ENCODE peak calls at places on chromosomes 3 and 15, in five cellular contexts. One of them, this sample, is unnamed.

GRCh38 chr3:159137966-159138365 is 336.1 kb downstream of the MFSD1 start:
- DNase-seq in neuronal stem cell: no peak
- DNase-seq in kidney: no peak
- DNase-seq in AG04450: no peak
- DNase-seq in epithelial cell of prostate: no peak
- DNase-seq in this sample: no peak

GRCh38 chr15:101437618-101438481 is 51.7 kb downstream of the PCSK6 start:
- DNase-seq in epithelial cell of prostate: no peak
- DNase-seq in neuronal stem cell: no peak
- DNase-seq in AG04450: no peak
- DNase-seq in kidney: no peak
- DNase-seq in this sample: no peak

GRCh38 chr3:20683912-20684311 is 497.9 kb upstream of the SGO1 start:
- DNase-seq in epithelial cell of prostate: no peak
- DNase-seq in neuronal stem cell: no peak
- DNase-seq in AG04450: no peak
- DNase-seq in kidney: no peak
- DNase-seq in this sample: no peak

GRCh38 chr3:41742127-41742526 is 219.8 kb downstream of the ULK4 start:
- DNase-seq in AG04450: no peak
- DNase-seq in neuronal stem cell: no peak
- DNase-seq in epithelial cell of prostate: no peak
- DNase-seq in kidney: no peak
- DNase-seq in this sample: no peak

GRCh38 chr3:152830245-152830644 is 4.7 kb upstream of the P2RY1 start:
- DNase-seq in kidney: no peak
- DNase-seq in neuronal stem cell: no peak
- DNase-seq in AG04450: no peak
- DNase-seq in epithelial cell of prostate: no peak
- DNase-seq in this sample: no peak

GRCh38 chr3:174202561-174202960 is 656.6 kb upstream of the NAALADL2 start:
- DNase-seq in kidney: no peak
- DNase-seq in epithelial cell of prostate: no peak
- DNase-seq in neuronal stem cell: no peak
- DNase-seq in AG04450: no peak
- DNase-seq in this sample: no peak

GRCh38 chr3:196968233-196969000 is at the start of gene PIGZ:
- DNase-seq in AG04450: no peak
- DNase-seq in epithelial cell of prostate: no peak
- DNase-seq in kidney: peak; percentile 68
- DNase-seq in neuronal stem cell: no peak
- DNase-seq in this sample: no peak

GRCh38 chr15:96354731-96355560 is 24.4 kb downstream of the NR2F2 start:
- DNase-seq in epithelial cell of prostate: no peak
- DNase-seq in AG04450: no peak
- DNase-seq in neuronal stem cell: no peak
- DNase-seq in kidney: no peak
- DNase-seq in this sample: no peak

GRCh38 chr3:190119734-190120133 is 963 bp downstream of the P3H2 start:
- DNase-seq in neuronal stem cell: no peak
- DNase-seq in kidney: no peak
- DNase-seq in AG04450: no peak
- DNase-seq in epithelial cell of prostate: no peak
- DNase-seq in this sample: no peak

GRCh38 chr3:21942328-21942727 is 191.3 kb upstream of the ZNF385D start:
- DNase-seq in neuronal stem cell: no peak
- DNase-seq in kidney: no peak
- DNase-seq in AG04450: peak; percentile 26
- DNase-seq in epithelial cell of prostate: no peak
- DNase-seq in this sample: no peak

GRCh38 chr15:73052679-73053397 is 575 bp downstream of the NEO1 start:
- DNase-seq in epithelial cell of prostate: no peak
- DNase-seq in AG04450: no peak
- DNase-seq in kidney: peak; percentile 80
- DNase-seq in neuronal stem cell: peak; percentile 77
- DNase-seq in this sample: peak; percentile 56

GRCh38 chr3:140296796-140297352 is 361.9 kb downstream of the CLSTN2 start:
- DNase-seq in kidney: no peak
- DNase-seq in AG04450: no peak
- DNase-seq in epithelial cell of prostate: no peak
- DNase-seq in neuronal stem cell: no peak
- DNase-seq in this sample: no peak

GRCh38 chr3:184954251-184954650 is 142.3 kb downstream of the VPS8 start:
- DNase-seq in epithelial cell of prostate: no peak
- DNase-seq in AG04450: no peak
- DNase-seq in neuronal stem cell: no peak
- DNase-seq in kidney: no peak
- DNase-seq in this sample: no peak

GRCh38 chr15:69474846-69475455 is 22.3 kb downstream of the RPLP1 start:
- DNase-seq in kidney: no peak
- DNase-seq in AG04450: no peak
- DNase-seq in epithelial cell of prostate: no peak
- DNase-seq in neuronal stem cell: no peak
- DNase-seq in this sample: no peak

GRCh38 chr15:75210867-75211266 is 9.2 kb downstream of the C15orf39 start:
- DNase-seq in kidney: no peak
- DNase-seq in epithelial cell of prostate: no peak
- DNase-seq in neuronal stem cell: no peak
- DNase-seq in AG04450: no peak
- DNase-seq in this sample: no peak

GRCh38 chr15:68384451-68385239 is 47.3 kb downstream of the ITGA11 start:
- DNase-seq in kidney: no peak
- DNase-seq in neuronal stem cell: no peak
- DNase-seq in AG04450: peak; percentile 55
- DNase-seq in epithelial cell of prostate: no peak
- DNase-seq in this sample: no peak

GRCh38 chr3:79926522-79926921 is 158.7 kb upstream of the ROBO1 start:
- DNase-seq in AG04450: no peak
- DNase-seq in epithelial cell of prostate: no peak
- DNase-seq in neuronal stem cell: no peak
- DNase-seq in kidney: no peak
- DNase-seq in this sample: no peak

GRCh38 chr3:46811615-46812236 is 51.5 kb downstream of the MYL3 start:
- DNase-seq in AG04450: no peak
- DNase-seq in kidney: peak; percentile 72
- DNase-seq in neuronal stem cell: peak; percentile 36
- DNase-seq in epithelial cell of prostate: no peak
- DNase-seq in this sample: no peak

GRCh38 chr15:45611305-45611704 is 23.5 kb upstream of the SQOR start:
- DNase-seq in kidney: no peak
- DNase-seq in epithelial cell of prostate: no peak
- DNase-seq in neuronal stem cell: no peak
- DNase-seq in AG04450: no peak
- DNase-seq in this sample: no peak

GRCh38 chr3:126569390-126569975 is 10.8 kb upstream of the C3orf22 start:
- DNase-seq in kidney: no peak
- DNase-seq in AG04450: no peak
- DNase-seq in epithelial cell of prostate: no peak
- DNase-seq in neuronal stem cell: no peak
- DNase-seq in this sample: no peak

GRCh38 chr15:66885281-66885915 is 180.0 kb upstream of the SMAD3 start:
- DNase-seq in kidney: no peak
- DNase-seq in AG04450: no peak
- DNase-seq in neuronal stem cell: no peak
- DNase-seq in epithelial cell of prostate: no peak
- DNase-seq in this sample: no peak

DNA sequence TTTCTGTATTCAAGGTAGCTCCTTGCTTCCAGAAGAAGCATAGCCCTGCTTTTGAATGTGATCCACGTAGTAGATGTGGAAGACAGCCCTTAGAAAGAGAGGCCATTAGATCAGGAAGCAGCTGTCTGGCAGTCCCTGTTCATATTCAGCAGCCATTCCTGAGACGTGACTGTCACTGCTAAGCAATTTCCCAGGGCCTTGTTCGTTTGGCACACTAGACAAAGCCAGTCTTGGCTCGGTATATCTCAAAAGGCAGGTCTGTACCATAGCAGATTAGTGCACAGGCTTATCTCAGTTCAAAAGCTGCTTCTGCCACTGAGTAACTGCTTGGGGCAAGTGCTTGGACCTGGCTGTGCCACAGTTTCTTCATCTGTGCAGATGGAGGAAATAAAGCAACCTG is 287.8 kb upstream of the MCTP2 start:
- DNase-seq in epithelial cell of prostate: no peak
- DNase-seq in AG04450: no peak
- DNase-seq in neuronal stem cell: no peak
- DNase-seq in kidney: no peak
- DNase-seq in this sample: no peak
- H3K27ac ChIP-seq in epithelial cell of prostate: peak overlapping the region; percentile 60
- H3K27ac ChIP-seq in AG04450: no peak overlapping the region
- H3K27ac ChIP-seq in neuronal stem cell: no peak overlapping the region
- H3K27ac ChIP-seq in kidney: no peak overlapping the region
- H3K27ac ChIP-seq in this sample: no peak overlapping the region

GRCh38 chr3:12972043-12972442 is 101.2 kb downstream of the IQSEC1 start:
- DNase-seq in kidney: no peak
- DNase-seq in neuronal stem cell: no peak
- DNase-seq in AG04450: no peak
- DNase-seq in epithelial cell of prostate: no peak
- DNase-seq in this sample: no peak

GRCh38 chr3:12974819-12975218 is 98.4 kb downstream of the IQSEC1 start:
- DNase-seq in kidney: no peak
- DNase-seq in neuronal stem cell: no peak
- DNase-seq in AG04450: no peak
- DNase-seq in epithelial cell of prostate: no peak
- DNase-seq in this sample: no peak

GRCh38 chr3:12973827-12974226 is 99.4 kb downstream of the IQSEC1 start:
- DNase-seq in kidney: no peak
- DNase-seq in neuronal stem cell: no peak
- DNase-seq in epithelial cell of prostate: no peak
- DNase-seq in AG04450: no peak
- DNase-seq in this sample: no peak

GRCh38 chr3:12974316-12974715 is 98.9 kb downstream of the IQSEC1 start:
- DNase-seq in neuronal stem cell: no peak
- DNase-seq in AG04450: no peak
- DNase-seq in kidney: peak; percentile 56
- DNase-seq in epithelial cell of prostate: no peak
- DNase-seq in this sample: no peak

GRCh38 chr3:12972791-12973702 is 100.2 kb downstream of the IQSEC1 start:
- DNase-seq in epithelial cell of prostate: no peak
- DNase-seq in neuronal stem cell: no peak
- DNase-seq in kidney: peak; percentile 30
- DNase-seq in AG04450: no peak
- DNase-seq in this sample: no peak
- H3K27ac ChIP-seq in epithelial cell of prostate: no peak overlapping the region
- H3K27ac ChIP-seq in neuronal stem cell: no peak overlapping the region
- H3K27ac ChIP-seq in kidney: no peak overlapping the region
- H3K27ac ChIP-seq in AG04450: no peak overlapping the region
- H3K27ac ChIP-seq in this sample: no peak overlapping the region

GRCh38 chr15:63517202-63517601 is 12.8 kb downstream of the USP3 start:
- DNase-seq in epithelial cell of prostate: no peak
- DNase-seq in kidney: no peak
- DNase-seq in neuronal stem cell: no peak
- DNase-seq in AG04450: no peak
- DNase-seq in this sample: no peak
- H3K27ac ChIP-seq in epithelial cell of prostate: peak overlapping the region; percentile 88
- H3K27ac ChIP-seq in kidney: no peak overlapping the region
- H3K27ac ChIP-seq in neuronal stem cell: no peak overlapping the region
- H3K27ac ChIP-seq in AG04450: no peak overlapping the region
- H3K27ac ChIP-seq in this sample: no peak overlapping the region

GRCh38 chr3:155391583-155391982 is 98.1 kb upstream of the STRIT1 start:
- DNase-seq in AG04450: no peak
- DNase-seq in neuronal stem cell: peak; percentile 39
- DNase-seq in kidney: no peak
- DNase-seq in epithelial cell of prostate: no peak
- DNase-seq in this sample: no peak
- H3K27ac ChIP-seq in AG04450: no peak overlapping the region
- H3K27ac ChIP-seq in neuronal stem cell: peak overlapping the region; percentile 48
- H3K27ac ChIP-seq in kidney: no peak overlapping the region
- H3K27ac ChIP-seq in epithelial cell of prostate: no peak overlapping the region
- H3K27ac ChIP-seq in this sample: no peak overlapping the region

GRCh38 chr15:38885477-38885952 is 320.9 kb upstream of the RASGRP1 start:
- DNase-seq in AG04450: no peak
- DNase-seq in kidney: no peak
- DNase-seq in epithelial cell of prostate: no peak
- DNase-seq in neuronal stem cell: no peak
- DNase-seq in this sample: no peak
- H3K27ac ChIP-seq in AG04450: peak overlapping the region; percentile 69
- H3K27ac ChIP-seq in kidney: no peak overlapping the region
- H3K27ac ChIP-seq in epithelial cell of prostate: no peak overlapping the region
- H3K27ac ChIP-seq in neuronal stem cell: no peak overlapping the region
- H3K27ac ChIP-seq in this sample: no peak overlapping the region

GRCh38 chr15:98876461-98877369 is 130.9 kb downstream of the PGPEP1L start:
- DNase-seq in kidney: no peak
- DNase-seq in AG04450: no peak
- DNase-seq in epithelial cell of prostate: no peak
- DNase-seq in neuronal stem cell: no peak
- DNase-seq in this sample: no peak
- H3K27ac ChIP-seq in kidney: no peak overlapping the region
- H3K27ac ChIP-seq in AG04450: no peak overlapping the region
- H3K27ac ChIP-seq in epithelial cell of prostate: no peak overlapping the region
- H3K27ac ChIP-seq in neuronal stem cell: no peak overlapping the region
- H3K27ac ChIP-seq in this sample: no peak overlapping the region

DNA sequence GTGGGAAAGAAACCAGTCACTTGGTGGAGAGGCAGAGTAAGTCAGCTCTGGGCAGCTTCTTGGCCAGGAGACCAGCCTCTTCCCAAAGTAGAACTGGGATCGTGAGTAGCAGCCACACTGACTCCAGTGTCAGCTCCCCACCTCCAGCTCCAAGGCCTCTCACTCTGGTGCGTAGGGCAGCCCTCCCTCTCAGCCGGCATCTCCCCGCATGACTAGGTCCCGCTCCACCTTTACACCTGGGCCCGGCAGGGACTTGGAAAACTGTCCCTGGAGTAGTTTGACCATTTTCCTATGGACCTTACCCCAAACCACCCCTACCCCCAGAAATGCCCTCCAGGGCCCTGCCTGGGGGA is 3.3 kb downstream of the STRA6 start:
- DNase-seq in epithelial cell of prostate: no peak
- DNase-seq in AG04450: no peak
- DNase-seq in neuronal stem cell: no peak
- DNase-seq in kidney: peak; percentile 76
- DNase-seq in this sample: no peak
- H3K27ac ChIP-seq in epithelial cell of prostate: no peak overlapping the region
- H3K27ac ChIP-seq in AG04450: no peak overlapping the region
- H3K27ac ChIP-seq in neuronal stem cell: no peak overlapping the region
- H3K27ac ChIP-seq in kidney: no peak overlapping the region
- H3K27ac ChIP-seq in this sample: no peak overlapping the region